ENCODE peak calls at places on chromosomes 5 and 9, in nine cellular contexts. N, G, F, H, Q, S, U, Z and B are unnamed samples.

GRCh38 chr5:56740000-56740399 is 75.3 kb upstream of the MAP3K1 start:
- DNase-seq in U (no peak), Q (no peak), H (no peak), G (no peak), N (no peak), S (no peak), Z (no peak), F (no peak), B (no peak)

GRCh38 chr5:37737326-37738056 is 102.3 kb downstream of the GDNF start:
- DNase-seq in H (no peak), Z (no peak), G (no peak), U (no peak), F (no peak), Q (no peak), N (no peak), S (no peak), B (no peak)

GRCh38 chr9:91557352-91557751 is 133.7 kb upstream of the NFIL3 start:
- DNase-seq in U (no peak), Q (no peak), H (no peak), S (no peak), Z (no peak), N (no peak), G (no peak), F (no peak), B (no peak)

GRCh38 chr9:10255758-10256157 is 357.0 kb downstream of the PTPRD start:
- DNase-seq in Q (no peak), N (no peak), G (no peak), U (no peak), F (no peak), Z (no peak), S (no peak), H (no peak), B (no peak)

GRCh38 chr9:11349187-11349586 is 736.4 kb upstream of the PTPRD start:
- DNase-seq in N (no peak), U (no peak), Z (no peak), G (no peak), S (no peak), F (no peak), H (no peak), Q (no peak), B (no peak)

GRCh38 chr9:134896834-134897583 is 16.4 kb downstream of the FCN2 start:
- DNase-seq in U (no peak), S (no peak), G (no peak), F (no peak), H (no peak), Z (no peak), Q (no peak), N (no peak), B (no peak)

GRCh38 chr5:176901260-176902101 is 2.3 kb upstream of the HK3 start:
- DNase-seq in N (no peak), F (no peak), Q (no peak), G (no peak), U (no peak), S (no peak), H (no peak), Z (no peak), B (no peak)

GRCh38 chr9:21996438-21996837 is 1.8 kb downstream of the CDKN2B-AS1 start:
- DNase-seq in F (no peak), Q (no peak), G (no peak), H (no peak), N (no peak), Z (no peak), U (peak; percentile 75), S (no peak), B (no peak)

GRCh38 chr5:77971965-77972544 is 195.9 kb upstream of the TBCA start:
- DNase-seq in H (no peak), N (no peak), F (no peak), Q (no peak), G (no peak), U (no peak), S (no peak), Z (no peak), B (no peak)

GRCh38 chr5:77974576-77974975 is 198.4 kb upstream of the TBCA start:
- DNase-seq in U (no peak), S (no peak), F (no peak), H (no peak), G (no peak), Z (no peak), Q (no peak), N (no peak), B (no peak)

GRCh38 chr5:77973253-77973609 is 197.1 kb upstream of the TBCA start:
- DNase-seq in H (no peak), Z (no peak), G (no peak), F (no peak), S (no peak), Q (no peak), U (peak; percentile 89), N (no peak), B (no peak)

GRCh38 chr5:77970891-77971290 is 194.8 kb upstream of the TBCA start:
- DNase-seq in F (no peak), S (no peak), H (no peak), Q (no peak), G (no peak), Z (no peak), U (no peak), N (no peak), B (no peak)

DNA sequence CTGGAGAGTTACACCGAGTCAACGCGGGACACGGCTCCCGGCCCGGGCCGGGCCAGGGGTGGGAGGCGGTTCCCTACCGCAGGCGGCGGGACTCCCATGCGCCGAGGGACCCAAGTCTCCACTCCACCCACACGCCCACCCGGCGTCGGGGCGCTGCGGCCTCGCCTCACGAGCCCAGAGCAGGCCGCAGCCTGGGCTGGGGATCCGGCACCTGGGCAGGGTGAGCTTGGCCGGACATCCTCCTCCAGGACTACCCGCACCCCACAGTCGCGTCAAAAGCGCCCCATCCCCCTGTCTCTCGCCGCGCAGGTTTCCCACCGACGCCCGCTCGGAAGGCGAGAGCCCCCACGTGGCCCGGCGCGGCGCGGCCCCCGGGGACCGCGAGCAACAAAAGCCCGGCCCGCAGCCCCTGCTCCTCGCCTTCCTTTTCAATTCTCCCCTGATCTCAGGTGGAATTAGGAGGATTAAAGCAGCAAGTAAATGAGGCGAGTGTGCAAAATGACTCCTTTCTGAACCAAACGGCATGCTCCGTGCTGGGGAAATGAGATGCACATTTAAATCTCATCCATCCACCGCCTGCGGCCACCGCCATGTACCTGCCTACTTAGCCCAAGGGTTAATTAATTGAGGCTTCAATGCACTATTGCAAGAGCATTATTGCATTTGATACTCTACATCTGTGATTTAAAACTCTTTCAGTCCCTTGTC is 196.6 kb upstream of the TBCA start:
- DNase-seq in G (no peak), N (no peak), Q (no peak), Z (peak; percentile 80), H (no peak), F (no peak), U (peak; percentile 72), S (no peak), B (no peak)
- H3K4me3 ChIP-seq in G (peak overlapping the region; percentile 7), N (peak overlapping the region; percentile 47), Q (peak overlapping the region; percentile 26), Z (peak overlapping the region; percentile 37), H (peak overlapping the region; percentile 30), F (no peak overlapping the region), U (peak overlapping the region; percentile 78), S (peak overlapping the region; percentile 43), B (peak overlapping the region; percentile 25)

GRCh38 chr5:93249651-93250289 is 331.2 kb downstream of the NR2F1-AS1 start:
- DNase-seq in U (no peak), Z (no peak), S (no peak), F (no peak), N (no peak), G (peak; percentile 76), H (no peak), Q (no peak), B (peak; percentile 42)

GRCh38 chr5:93250431-93250830 is 330.6 kb downstream of the NR2F1-AS1 start:
- DNase-seq in F (no peak), S (no peak), U (no peak), Z (no peak), H (no peak), N (no peak), Q (no peak), G (peak; percentile 37), B (no peak)

GRCh38 chr5:93251347-93251746 is 329.7 kb downstream of the NR2F1-AS1 start:
- DNase-seq in Q (no peak), N (no peak), S (no peak), F (no peak), Z (no peak), U (no peak), G (no peak), H (no peak), B (no peak)

GRCh38 chr5:93247126-93247525 is 333.9 kb downstream of the NR2F1-AS1 start:
- DNase-seq in F (no peak), H (no peak), G (no peak), Z (no peak), S (no peak), N (no peak), Q (no peak), U (no peak), B (no peak)

DNA sequence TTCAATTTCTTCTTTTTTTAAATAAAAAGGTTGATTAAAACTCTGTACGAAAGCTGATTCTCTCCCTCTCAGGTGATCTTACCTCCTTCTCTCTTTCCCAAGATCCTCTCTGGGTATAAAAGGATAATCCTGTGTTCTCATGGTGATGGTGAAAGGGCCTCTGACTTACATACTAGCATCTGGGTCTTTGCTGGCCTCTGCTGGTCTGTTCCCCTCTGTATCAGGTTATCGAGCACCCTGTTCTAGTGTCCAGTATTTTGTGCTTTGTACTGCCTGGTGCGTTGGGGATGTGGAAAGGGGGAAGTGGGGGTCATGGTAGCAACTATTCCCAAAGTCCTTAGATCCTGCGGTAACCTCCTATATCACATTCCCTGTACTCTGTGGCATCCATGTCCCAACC is 328.9 kb downstream of the NR2F1-AS1 start:
- DNase-seq in H (no peak), Q (no peak), F (no peak), U (no peak), S (no peak), G (no peak), N (no peak), Z (no peak), B (no peak)
- TF ChIP-seq CTCF in H (peak; percentile 11), Q (no peak), F (no peak), U (peak; percentile 32), S (no peak), G (peak; percentile 18), N (no peak), Z (no peak), B (peak; percentile 3)

DNA sequence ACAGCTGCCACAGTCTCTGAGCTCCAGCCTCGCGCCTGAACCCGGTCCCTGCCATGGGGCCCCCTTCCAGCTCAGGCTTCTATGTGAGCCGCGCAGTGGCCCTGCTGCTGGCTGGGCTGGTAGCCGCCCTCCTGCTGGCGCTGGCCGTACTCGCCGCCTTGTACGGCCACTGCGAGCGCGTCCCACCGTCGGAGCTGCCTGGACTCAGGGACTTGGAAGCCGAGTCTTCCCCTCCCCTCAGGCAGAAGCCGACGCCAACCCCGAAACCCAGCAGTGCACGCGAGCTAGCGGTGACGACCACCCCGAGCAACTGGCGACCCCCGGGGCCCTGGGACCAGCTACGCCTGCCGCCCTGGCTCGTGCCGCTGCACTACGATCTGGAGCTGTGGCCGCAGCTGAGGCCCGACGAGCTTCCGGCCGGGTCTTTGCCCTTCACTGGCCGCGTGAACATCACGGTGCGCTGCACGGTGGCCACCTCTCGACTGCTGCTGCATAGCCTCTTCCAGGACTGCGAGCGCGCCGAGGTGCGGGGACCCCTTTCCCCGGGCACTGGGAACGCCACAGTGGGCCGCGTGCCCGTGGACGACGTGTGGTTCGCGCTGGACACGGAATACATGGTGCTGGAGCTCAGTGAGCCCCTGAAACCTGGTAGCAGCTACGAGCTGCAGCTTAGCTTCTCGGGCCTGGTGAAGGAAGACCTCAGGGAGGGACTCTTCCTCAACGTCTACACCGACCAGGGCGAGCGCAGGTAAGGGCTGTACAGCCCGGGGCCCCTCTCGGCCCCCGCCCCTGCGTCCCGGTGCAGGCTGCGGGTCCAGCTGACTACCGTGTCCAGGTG is 509 bp downstream of the LVRN start:
- DNase-seq in G (no peak), H (no peak), Z (peak; percentile 76), U (peak; percentile 74), F (no peak), S (peak; percentile 75), N (no peak), Q (no peak), B (no peak)
- H3K4me3 ChIP-seq in G (peak overlapping the region; percentile 39), H (no peak overlapping the region), Z (peak overlapping the region; percentile 23), U (peak overlapping the region; percentile 75), F (peak overlapping the region; percentile 21), S (peak overlapping the region; percentile 53), N (peak overlapping the region; percentile 50), Q (peak overlapping the region; percentile 18), B (peak overlapping the region; percentile 38)

DNA sequence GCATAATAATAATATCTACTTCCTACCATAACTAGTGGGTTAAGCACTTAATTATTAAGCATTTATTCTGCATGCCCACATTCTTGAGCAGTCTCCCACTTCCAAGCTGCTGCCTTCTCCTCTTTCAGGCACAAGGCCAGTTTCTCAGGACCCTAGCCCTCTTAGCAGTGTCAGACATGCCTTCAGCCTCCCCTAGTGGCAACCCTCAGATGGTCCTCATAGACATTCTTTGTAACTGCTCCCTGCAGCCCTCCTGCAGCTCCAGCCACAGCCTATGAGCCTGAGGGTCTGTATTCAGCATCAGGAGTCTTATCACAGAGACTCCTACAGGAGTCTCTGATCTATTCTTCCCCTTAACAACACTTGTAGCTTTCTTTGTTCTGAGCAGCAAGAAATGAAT is 3.8 kb downstream of the IL9 start:
- DNase-seq in S (no peak), H (no peak), U (peak; percentile 90), F (no peak), N (no peak), G (no peak), Z (no peak), Q (no peak), B (no peak)
- TF ChIP-seq CTCF in S (no peak), H (no peak), U (peak; percentile 81), F (peak; percentile 26), N (no peak), G (peak; percentile 31), Z (no peak), Q (peak; percentile 26), B (peak; percentile 43)